ENCODE peak calls at places on chromosomes 6 and 20, in four cellular contexts. D, Q, W and Z are unnamed samples.

GRCh38 chr6:99151634-99152344 is 197.7 kb downstream of the FAXC start:
- DNase-seq in Q (peak; percentile 14), D (peak; percentile 54), W (peak; percentile 4), Z (no peak)

GRCh38 chr6:110949679-110950285 is 8.7 kb upstream of the GTF3C6 start:
- DNase-seq in W (no peak), D (no peak), Q (no peak), Z (no peak)

GRCh38 chr6:121791396-121792315 is 356.2 kb downstream of the GJA1 start:
- DNase-seq in W (no peak), D (no peak), Q (no peak), Z (no peak)

GRCh38 chr6:141475269-141475668 is 657.5 kb upstream of the GJE1 start:
- DNase-seq in W (no peak), Q (no peak), D (no peak), Z (no peak)

GRCh38 chr20:62476074-62476838 is 461 bp upstream of the GATA5 start:
- DNase-seq in W (no peak), Q (no peak), D (peak; percentile 90), Z (no peak)

GRCh38 chr6:158636778-158637177 is 7.8 kb downstream of the DYNLT1 start:
- DNase-seq in W (no peak), D (no peak), Q (no peak), Z (no peak)

GRCh38 chr6:111928139-111928538 is 54.9 kb upstream of the FYN start:
- DNase-seq in W (no peak), D (no peak), Q (no peak), Z (no peak)

GRCh38 chr20:63957004-63957689 is 931 bp upstream of the UCKL1 start:
- DNase-seq in D (peak; percentile 76), W (no peak), Q (peak; percentile 74), Z (peak; percentile 78)

GRCh38 chr20:32282461-32282860 is 5.0 kb downstream of the KIF3B start:
- DNase-seq in W (no peak), Q (no peak), D (no peak), Z (no peak)

GRCh38 chr20:32281711-32282110 is 4.3 kb downstream of the KIF3B start:
- DNase-seq in W (no peak), Q (no peak), D (no peak), Z (no peak)

GRCh38 chr20:32274359-32274758 is 3.1 kb upstream of the KIF3B start:
- DNase-seq in Q (no peak), W (no peak), D (no peak), Z (no peak)

GRCh38 chr20:32278199-32278643 is 770 bp downstream of the KIF3B start:
- DNase-seq in Q (peak; percentile 44), D (no peak), W (peak; percentile 67), Z (peak; percentile 59)

DNA sequence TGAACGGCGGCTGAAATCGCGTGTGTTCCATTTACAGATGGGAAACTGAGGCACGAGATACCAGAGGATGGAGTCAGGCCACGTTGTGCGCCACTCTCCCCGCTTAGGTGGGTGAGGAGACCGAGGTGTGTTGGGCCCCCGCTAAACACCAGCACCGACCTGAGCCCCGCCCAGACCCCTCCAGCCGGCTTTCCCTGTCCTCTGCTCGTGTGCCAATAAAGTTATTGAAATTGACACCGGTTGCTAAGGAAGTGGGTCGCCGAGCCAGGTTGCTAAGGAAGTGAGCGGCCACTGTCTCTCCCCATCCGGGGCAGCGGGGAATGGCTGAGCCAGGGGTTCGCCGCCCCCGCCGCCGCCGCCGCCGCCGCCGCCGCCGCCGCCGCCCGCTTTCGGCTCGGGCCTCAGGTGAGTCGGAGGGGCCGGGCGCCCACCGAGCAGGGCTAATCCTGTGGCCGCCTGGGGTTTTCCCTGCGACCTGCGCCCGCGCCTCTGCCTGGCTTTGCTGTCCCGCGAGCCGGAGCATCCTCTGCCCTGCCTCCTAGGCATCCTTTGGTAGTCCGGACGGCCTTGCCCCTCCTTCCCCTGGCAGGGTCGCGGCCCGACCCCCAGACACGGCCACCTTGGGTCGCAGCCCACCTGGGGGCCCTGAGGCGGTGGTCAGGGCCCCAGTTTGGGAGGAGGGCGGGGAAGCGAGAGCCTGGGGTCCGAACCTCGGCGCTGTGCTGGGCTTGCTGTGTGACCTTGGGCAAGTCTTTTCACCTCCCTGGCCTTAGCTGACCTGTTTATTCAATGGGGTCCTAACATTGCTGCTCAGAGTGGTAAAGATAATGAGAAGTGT is at the start of gene KIF3B:
- DNase-seq in Q (peak; percentile 89), D (peak; percentile 95), W (peak; percentile 61), Z (peak; percentile 81)
- TF ChIP-seq POLR2AphosphoS5 in Q (no peak), D (no peak), W (no peak), Z (no peak)

DNA sequence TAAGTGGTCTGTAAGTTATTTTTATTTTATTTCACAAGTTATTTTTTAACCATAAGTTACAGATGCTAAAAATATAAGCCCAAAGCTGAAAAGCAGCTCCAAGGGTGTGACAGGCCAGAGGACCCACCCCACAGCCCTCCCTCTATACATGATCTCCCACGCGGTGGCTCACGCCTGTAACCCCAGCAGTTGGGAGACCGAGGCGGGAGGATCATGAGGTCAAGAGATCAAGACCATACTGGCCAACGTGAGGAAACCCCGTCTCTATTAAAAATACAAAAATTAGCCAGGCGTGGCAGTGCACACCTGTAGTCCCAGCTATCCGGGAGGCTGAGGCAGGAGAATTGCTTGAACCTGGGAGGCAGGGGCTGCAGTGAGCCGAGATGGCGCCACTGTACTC is 32.2 kb downstream of the COL11A2 start:
- DNase-seq in D (no peak), W (no peak), Q (no peak), Z (no peak)
- TF ChIP-seq SPI1 in D (no peak), W (no peak), Q (no peak), Z (no peak)

GRCh38 chr6:18307006-18307405 is 42.7 kb upstream of the DEK start:
- DNase-seq in W (no peak), D (no peak), Q (no peak), Z (no peak)
- TF ChIP-seq POLR2AphosphoS5 in W (no peak), D (no peak), Q (no peak), Z (no peak)

GRCh38 chr6:89221971-89222887 is 5.1 kb upstream of the GABRR1 start:
- DNase-seq in W (no peak), Q (no peak), D (no peak), Z (no peak)
- TF ChIP-seq SPI1 in W (no peak), Q (no peak), D (no peak), Z (no peak)

GRCh38 chr6:90100059-90100665 is 196.5 kb downstream of the BACH2 start:
- DNase-seq in D (no peak), Q (no peak), W (no peak), Z (no peak)

GRCh38 chr6:90097357-90097756 is 199.3 kb downstream of the BACH2 start:
- DNase-seq in W (no peak), D (no peak), Q (no peak), Z (no peak)

GRCh38 chr6:90098637-90099036 is 198.0 kb downstream of the BACH2 start:
- DNase-seq in Q (no peak), D (no peak), W (no peak), Z (no peak)

GRCh38 chr6:90096818-90097217 is 199.8 kb downstream of the BACH2 start:
- DNase-seq in W (no peak), Q (no peak), D (no peak), Z (no peak)

GRCh38 chr6:90098025-90098474 is 198.6 kb downstream of the BACH2 start:
- DNase-seq in W (no peak), D (no peak), Q (no peak), Z (no peak)
- TF ChIP-seq POLR2AphosphoS5 in W (no peak), D (no peak), Q (no peak), Z (no peak)

GRCh38 chr20:9220874-9221547 is 152.1 kb downstream of the PLCB4 start:
- DNase-seq in Q (no peak), W (no peak), D (no peak), Z (no peak)

GRCh38 chr20:9228774-9229450 is 160.0 kb downstream of the PLCB4 start:
- DNase-seq in D (no peak), W (no peak), Q (no peak), Z (no peak)

GRCh38 chr20:9218412-9219001 is 149.6 kb downstream of the PLCB4 start:
- DNase-seq in D (peak; percentile 6), W (no peak), Q (no peak), Z (no peak)

GRCh38 chr20:9225879-9226278 is 157.0 kb downstream of the PLCB4 start:
- DNase-seq in W (no peak), D (no peak), Q (no peak), Z (no peak)

DNA sequence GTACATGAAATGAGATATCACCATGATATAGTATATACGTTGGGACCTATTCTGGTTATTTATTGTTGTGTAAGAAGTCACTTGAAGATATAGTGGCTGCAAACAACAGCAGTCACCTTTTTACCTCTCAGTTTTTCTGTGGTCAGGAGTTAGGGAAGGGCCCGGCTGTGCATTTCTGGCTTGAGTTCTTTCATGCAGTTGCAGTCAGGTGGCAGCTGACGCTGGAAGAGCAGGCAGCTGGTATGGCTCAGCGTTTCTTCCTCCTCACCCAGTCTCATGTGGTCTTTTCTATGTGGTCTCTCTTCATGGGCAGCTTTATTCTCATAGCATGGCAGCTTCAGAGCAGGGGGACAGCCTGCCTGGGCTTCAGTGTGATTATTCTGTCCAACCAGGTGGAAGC is 154.4 kb downstream of the PLCB4 start:
- DNase-seq in D (no peak), Q (no peak), W (no peak), Z (no peak)
- TF ChIP-seq SPI1 in D (no peak), Q (no peak), W (no peak), Z (no peak)